ENCODE peak calls at places on chromosomes 6 and 20, in four cellular contexts. One of them, this sample, is unnamed. For H3K4me1, the result is how much of the 10 kb centered on the place peaks cover.

GRCh38 chr6:138107752-138108592 is 753 bp upstream of the PERP start:
- DNase-seq in ovary: no peak
- DNase-seq in Peyer's patch: peak
- DNase-seq in transverse colon: peak
- DNase-seq in this sample: peak

GRCh38 chr6:68826501-68826900 is 191.4 kb downstream of the ADGRB3 start:
- DNase-seq in ovary: no peak
- DNase-seq in Peyer's patch: no peak
- DNase-seq in transverse colon: no peak
- DNase-seq in this sample: no peak

GRCh38 chr20:33443006-33443511 is 504 bp downstream of the SNTA1 start:
- DNase-seq in ovary: peak
- DNase-seq in Peyer's patch: no peak
- DNase-seq in transverse colon: peak
- DNase-seq in this sample: peak

GRCh38 chr6:74170118-74170517 is 474.1 kb downstream of the CD109 start:
- DNase-seq in ovary: peak
- DNase-seq in Peyer's patch: no peak
- DNase-seq in transverse colon: no peak
- DNase-seq in this sample: no peak

GRCh38 chr20:22320245-22320915 is 264.0 kb downstream of the FOXA2 start:
- DNase-seq in ovary: no peak
- DNase-seq in Peyer's patch: no peak
- DNase-seq in transverse colon: no peak
- DNase-seq in this sample: no peak

GRCh38 chr6:37253608-37254007 is 4.0 kb upstream of the TBC1D22B start:
- DNase-seq in ovary: no peak
- DNase-seq in Peyer's patch: no peak
- DNase-seq in transverse colon: no peak
- DNase-seq in this sample: no peak

GRCh38 chr20:57835053-57835452 is 125.2 kb upstream of the PMEPA1 start:
- DNase-seq in ovary: no peak
- DNase-seq in Peyer's patch: no peak
- DNase-seq in transverse colon: no peak
- DNase-seq in this sample: no peak

GRCh38 chr6:16769131-16769985 is 8.1 kb upstream of the ATXN1 start:
- DNase-seq in ovary: no peak
- DNase-seq in Peyer's patch: peak
- DNase-seq in transverse colon: peak
- DNase-seq in this sample: no peak

GRCh38 chr6:35087361-35088280 is 53.5 kb downstream of the TCP11 start:
- DNase-seq in ovary: no peak
- DNase-seq in Peyer's patch: peak
- DNase-seq in transverse colon: no peak
- DNase-seq in this sample: peak

GRCh38 chr6:30743099-30744053 is 889 bp upstream of the FLOT1 start:
- DNase-seq in ovary: peak
- DNase-seq in Peyer's patch: peak
- DNase-seq in transverse colon: peak
- DNase-seq in this sample: peak

GRCh38 chr6:150334790-150335783 is 33.7 kb upstream of the IYD start:
- DNase-seq in ovary: no peak
- DNase-seq in Peyer's patch: peak
- DNase-seq in transverse colon: peak
- DNase-seq in this sample: peak

GRCh38 chr6:35496851-35497570 is at the start of gene TEAD3:
- DNase-seq in ovary: peak
- DNase-seq in Peyer's patch: peak
- DNase-seq in transverse colon: peak
- DNase-seq in this sample: peak

GRCh38 chr6:43996614-43997341 is 130.5 kb downstream of the MRPL14 start:
- DNase-seq in ovary: no peak
- DNase-seq in Peyer's patch: no peak
- DNase-seq in transverse colon: no peak
- DNase-seq in this sample: no peak

GRCh38 chr6:4114123-4114522 is 21.3 kb downstream of the ECI2 start:
- DNase-seq in ovary: no peak
- DNase-seq in Peyer's patch: no peak
- DNase-seq in transverse colon: no peak
- DNase-seq in this sample: no peak

GRCh38 chr20:62805711-62806382 is 1.2 kb downstream of the OGFR start:
- DNase-seq in ovary: peak
- DNase-seq in Peyer's patch: peak
- DNase-seq in transverse colon: no peak
- DNase-seq in this sample: no peak

GRCh38 chr6:41938590-41938989 is 3.0 kb downstream of the CCND3 start:
- DNase-seq in ovary: peak
- DNase-seq in Peyer's patch: no peak
- DNase-seq in transverse colon: no peak
- DNase-seq in this sample: no peak

GRCh38 chr6:41940759-41941279 is 789 bp downstream of the CCND3 start:
- DNase-seq in ovary: peak
- DNase-seq in Peyer's patch: peak
- DNase-seq in transverse colon: peak
- DNase-seq in this sample: peak

GRCh38 chr6:41941280-41942044 is at the start of gene CCND3:
- DNase-seq in ovary: peak
- DNase-seq in Peyer's patch: peak
- DNase-seq in transverse colon: peak
- DNase-seq in this sample: peak

GRCh38 chr6:41939091-41939847 is 2.3 kb downstream of the CCND3 start:
- DNase-seq in ovary: peak
- DNase-seq in Peyer's patch: no peak
- DNase-seq in transverse colon: peak
- DNase-seq in this sample: peak

GRCh38 chr6:41939848-41940758 is 1.5 kb downstream of the CCND3 start:
- DNase-seq in ovary: peak
- DNase-seq in Peyer's patch: peak
- DNase-seq in transverse colon: peak
- DNase-seq in this sample: no peak
- TF ChIP-seq POLR2A in ovary: no peak
- TF ChIP-seq POLR2A in Peyer's patch: peak
- TF ChIP-seq POLR2A in transverse colon: peak
- TF ChIP-seq POLR2A in this sample: no peak

GRCh38 chr6:167551634-167552630 is 227.0 kb downstream of the TTLL2 start:
- DNase-seq in ovary: no peak
- DNase-seq in Peyer's patch: no peak
- DNase-seq in transverse colon: no peak
- DNase-seq in this sample: peak

GRCh38 chr6:167549187-167549586 is 224.3 kb downstream of the TTLL2 start:
- DNase-seq in ovary: no peak
- DNase-seq in Peyer's patch: no peak
- DNase-seq in transverse colon: no peak
- DNase-seq in this sample: no peak

GRCh38 chr6:167553716-167554115 is 228.8 kb downstream of the TTLL2 start:
- DNase-seq in ovary: no peak
- DNase-seq in Peyer's patch: no peak
- DNase-seq in transverse colon: no peak
- DNase-seq in this sample: no peak

GRCh38 chr6:167552961-167553360 is 228.1 kb downstream of the TTLL2 start:
- DNase-seq in ovary: no peak
- DNase-seq in Peyer's patch: no peak
- DNase-seq in transverse colon: no peak
- DNase-seq in this sample: no peak

GRCh38 chr6:167550936-167551633 is 226.2 kb downstream of the TTLL2 start:
- DNase-seq in ovary: peak
- DNase-seq in Peyer's patch: peak
- DNase-seq in transverse colon: peak
- DNase-seq in this sample: peak
- H3K4me3 ChIP-seq in ovary: no peak
- H3K4me3 ChIP-seq in Peyer's patch: no peak
- H3K4me3 ChIP-seq in transverse colon: no peak
- H3K4me3 ChIP-seq in this sample: no peak

GRCh38 chr6:128519132-128519930 is 1.1 kb downstream of the PTPRK start:
- DNase-seq in ovary: peak
- DNase-seq in Peyer's patch: peak
- DNase-seq in transverse colon: peak
- DNase-seq in this sample: peak
- H3K4me1 ChIP-seq in ovary: under half
- H3K4me1 ChIP-seq in Peyer's patch: under half
- H3K4me1 ChIP-seq in transverse colon: under half
- H3K4me1 ChIP-seq in this sample: under half

GRCh38 chr6:45822864-45823263 is 192.8 kb downstream of the CLIC5 start:
- DNase-seq in ovary: no peak
- DNase-seq in Peyer's patch: no peak
- DNase-seq in transverse colon: no peak
- DNase-seq in this sample: no peak

GRCh38 chr6:45829873-45830272 is 185.8 kb downstream of the CLIC5 start:
- DNase-seq in ovary: no peak
- DNase-seq in Peyer's patch: no peak
- DNase-seq in transverse colon: no peak
- DNase-seq in this sample: no peak

GRCh38 chr6:45830441-45831139 is 185.1 kb downstream of the CLIC5 start:
- DNase-seq in ovary: no peak
- DNase-seq in Peyer's patch: peak
- DNase-seq in transverse colon: peak
- DNase-seq in this sample: no peak

GRCh38 chr6:45832063-45832462 is 183.6 kb downstream of the CLIC5 start:
- DNase-seq in ovary: no peak
- DNase-seq in Peyer's patch: no peak
- DNase-seq in transverse colon: no peak
- DNase-seq in this sample: no peak

DNA sequence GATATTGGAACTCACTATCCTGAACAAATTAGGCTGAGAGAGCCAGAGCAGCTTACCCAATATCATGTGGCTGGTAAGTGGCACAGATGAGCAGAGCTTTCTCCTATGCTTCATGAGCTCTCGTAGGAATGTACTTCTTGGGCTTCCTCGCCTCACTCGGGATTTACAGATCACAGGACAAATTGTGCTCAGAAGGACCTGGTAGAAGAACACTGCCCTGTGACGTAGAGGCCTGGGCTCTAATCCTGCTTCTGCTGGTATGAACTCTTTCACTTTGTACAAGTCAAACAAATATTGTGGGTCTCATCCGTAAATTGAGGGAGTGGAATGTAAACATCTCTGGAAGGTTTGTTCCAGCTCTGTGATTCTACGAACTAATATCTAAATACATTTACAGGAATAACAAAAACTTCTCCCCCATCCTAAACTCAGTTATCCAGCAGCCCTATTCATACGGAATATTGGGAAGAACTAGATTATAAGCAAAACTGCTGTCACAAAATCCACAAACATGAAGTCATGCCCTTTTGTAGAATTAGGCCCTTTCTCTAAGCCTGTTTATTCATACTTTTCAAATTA is 187.6 kb downstream of the CLIC5 start:
- DNase-seq in ovary: no peak
- DNase-seq in Peyer's patch: peak
- DNase-seq in transverse colon: peak
- DNase-seq in this sample: no peak
- TF ChIP-seq POLR2A in ovary: no peak
- TF ChIP-seq POLR2A in Peyer's patch: no peak
- TF ChIP-seq POLR2A in transverse colon: no peak
- TF ChIP-seq POLR2A in this sample: no peak

GRCh38 chr6:32855467-32856174 is 1.6 kb downstream of the PSMB9 start:
- DNase-seq in ovary: no peak
- DNase-seq in Peyer's patch: no peak
- DNase-seq in transverse colon: no peak
- DNase-seq in this sample: no peak
- H3K4me3 ChIP-seq in ovary: no peak
- H3K4me3 ChIP-seq in Peyer's patch: peak
- H3K4me3 ChIP-seq in transverse colon: no peak
- H3K4me3 ChIP-seq in this sample: peak

GRCh38 chr6:42981866-42982265 is 2.5 kb upstream of the PPP2R5D start:
- DNase-seq in ovary: no peak
- DNase-seq in Peyer's patch: no peak
- DNase-seq in transverse colon: no peak
- DNase-seq in this sample: no peak
- H3K4me1 ChIP-seq in ovary: under half
- H3K4me1 ChIP-seq in Peyer's patch: under half
- H3K4me1 ChIP-seq in transverse colon: under half
- H3K4me1 ChIP-seq in this sample: under half

This sample was measured in heart left ventricle.